ENCODE peak calls at places on chromosomes 13 and 19, in ten cellular contexts. A, C, F, B, U, P, L, K, Q and I are unnamed samples. For H3K9me3, the result is how much of the 10 kb centered on the place peaks cover.

GRCh38 chr13:28805193-28805819 is 14.8 kb upstream of the MTUS2 start:
- DNase-seq in A (peak), C (no peak), F (peak), B (no peak), U (no peak), P (no peak), L (no peak), K (no peak), Q (no peak), I (peak)

GRCh38 chr19:47111081-47111589 is 2.4 kb downstream of the ZC3H4 start:
- DNase-seq in A (peak), C (peak), F (peak), B (no peak), U (no peak), P (no peak), L (peak), K (peak), Q (no peak), I (no peak)

GRCh38 chr19:56105090-56105701 is 15.9 kb downstream of the ZNF787 start:
- DNase-seq in A (peak), C (peak), F (peak), B (no peak), U (peak), P (no peak), L (peak), K (peak), Q (peak), I (peak)

GRCh38 chr13:51785592-51786424 is 18.2 kb downstream of the DHRS12 start:
- DNase-seq in A (peak), C (peak), F (peak), B (no peak), U (no peak), P (no peak), L (no peak), K (peak), Q (peak), I (no peak)

GRCh38 chr19:54518844-54519243 is 16.2 kb downstream of the LAIR2 start:
- DNase-seq in A (no peak), C (no peak), F (no peak), B (peak), U (no peak), P (no peak), L (no peak), K (no peak), Q (no peak), I (no peak)

GRCh38 chr19:7778081-7778480 is 15.0 kb downstream of the CLEC4M start:
- DNase-seq in A (no peak), C (no peak), F (no peak), B (no peak), U (no peak), P (no peak), L (no peak), K (no peak), Q (no peak), I (no peak)

GRCh38 chr19:40219721-40220276 is 1.6 kb upstream of the TTC9B start:
- DNase-seq in A (no peak), C (no peak), F (peak), B (peak), U (no peak), P (no peak), L (no peak), K (no peak), Q (peak), I (no peak)

GRCh38 chr13:99269627-99270252 is 11.6 kb upstream of the GPR18 start:
- DNase-seq in A (peak), C (no peak), F (peak), B (peak), U (no peak), P (peak), L (no peak), K (no peak), Q (peak), I (no peak)

GRCh38 chr13:52405767-52406494 is at the start of gene THSD1:
- DNase-seq in A (peak), C (no peak), F (peak), B (no peak), U (peak), P (no peak), L (peak), K (peak), Q (peak), I (peak)

GRCh38 chr19:46288896-46289588 is 7.8 kb upstream of the HIF3A start:
- DNase-seq in A (no peak), C (no peak), F (peak), B (no peak), U (no peak), P (peak), L (no peak), K (no peak), Q (peak), I (no peak)

GRCh38 chr19:657611-658010 is 5.4 kb downstream of the RNF126 start:
- DNase-seq in A (no peak), C (no peak), F (no peak), B (no peak), U (no peak), P (no peak), L (peak), K (no peak), Q (no peak), I (no peak)

GRCh38 chr13:99360696-99361095 is 53.5 kb upstream of the GPR183 start:
- DNase-seq in A (no peak), C (no peak), F (no peak), B (no peak), U (no peak), P (no peak), L (no peak), K (no peak), Q (no peak), I (no peak)

GRCh38 chr13:28579334-28579733 is 79.6 kb upstream of the POMP start:
- DNase-seq in A (no peak), C (no peak), F (no peak), B (no peak), U (no peak), P (no peak), L (no peak), K (no peak), Q (no peak), I (no peak)

GRCh38 chr19:3835055-3835435 is 33.8 kb downstream of the ZFR2 start:
- DNase-seq in A (no peak), C (no peak), F (no peak), B (no peak), U (no peak), P (no peak), L (no peak), K (no peak), Q (no peak), I (no peak)

GRCh38 chr19:16896098-16896912 is 7.5 kb downstream of the F2RL3 start:
- DNase-seq in A (no peak), C (peak), F (no peak), B (no peak), U (peak), P (no peak), L (peak), K (no peak), Q (no peak), I (no peak)

GRCh38 chr13:112668924-112669323 is 20.9 kb upstream of the ATP11A start:
- DNase-seq in A (no peak), C (no peak), F (no peak), B (no peak), U (no peak), P (no peak), L (no peak), K (peak), Q (no peak), I (no peak)

GRCh38 chr19:6529937-6530384 is 865 bp upstream of the TNFSF9 start:
- DNase-seq in A (no peak), C (no peak), F (no peak), B (no peak), U (no peak), P (no peak), L (no peak), K (no peak), Q (no peak), I (no peak)

DNA sequence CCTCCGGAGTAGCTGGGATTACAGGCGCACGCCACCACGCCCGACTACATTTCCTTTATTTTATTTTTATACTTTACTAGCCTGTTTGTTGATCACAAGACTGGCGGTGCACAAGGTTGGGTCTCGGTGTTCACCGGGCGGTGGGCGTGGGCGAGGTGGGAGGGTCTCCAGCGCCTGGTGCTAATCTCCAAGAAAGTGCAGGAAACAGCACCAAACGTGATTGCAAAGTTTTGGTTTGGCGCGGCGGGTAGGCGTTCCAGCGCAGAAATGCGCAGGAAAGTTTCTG is 24.1 kb upstream of the ZNF850 start:
- DNase-seq in A (no peak), C (no peak), F (no peak), B (no peak), U (no peak), P (no peak), L (no peak), K (no peak), Q (no peak), I (no peak)
- H3K9me3 ChIP-seq in A (under half), C (under half), F (under half), B (under half), U (under half), P (half or more), L (half or more), K (under half), Q (under half), I (under half)

GRCh38 chr13:49253997-49254396 is 6.3 kb downstream of the CDADC1 start:
- DNase-seq in A (no peak), C (no peak), F (no peak), B (no peak), U (no peak), P (no peak), L (no peak), K (no peak), Q (no peak), I (no peak)
- H3K27ac ChIP-seq in A (no peak), C (no peak), F (no peak), B (no peak), U (no peak), P (no peak), L (no peak), K (no peak), Q (no peak), I (no peak)

GRCh38 chr19:20558571-20558970 is 7.0 kb downstream of the ZNF737 start:
- DNase-seq in A (no peak), C (no peak), F (no peak), B (no peak), U (no peak), P (no peak), L (no peak), K (no peak), Q (no peak), I (no peak)
- H3K9me3 ChIP-seq in A (under half), C (under half), F (under half), B (under half), U (half or more), P (half or more), L (half or more), K (under half), Q (under half), I (under half)

GRCh38 chr19:34269081-34269480 is 14.7 kb downstream of the GARRE1 start:
- DNase-seq in A (no peak), C (peak), F (no peak), B (no peak), U (no peak), P (no peak), L (no peak), K (no peak), Q (no peak), I (peak)
- H3K27ac ChIP-seq in A (no peak), C (peak), F (no peak), B (no peak), U (no peak), P (no peak), L (peak), K (peak), Q (no peak), I (peak)

GRCh38 chr13:32025730-32026129 is 5.8 kb upstream of the FRY start:
- DNase-seq in A (no peak), C (no peak), F (no peak), B (no peak), U (peak), P (no peak), L (no peak), K (no peak), Q (no peak), I (no peak)

GRCh38 chr13:32026619-32027018 is 5.0 kb upstream of the FRY start:
- DNase-seq in A (no peak), C (no peak), F (no peak), B (no peak), U (no peak), P (no peak), L (no peak), K (no peak), Q (no peak), I (no peak)

GRCh38 chr13:32023096-32023495 is 8.5 kb upstream of the FRY start:
- DNase-seq in A (no peak), C (no peak), F (no peak), B (no peak), U (no peak), P (no peak), L (no peak), K (no peak), Q (no peak), I (no peak)

GRCh38 chr13:32023698-32024097 is 7.9 kb upstream of the FRY start:
- DNase-seq in A (no peak), C (no peak), F (peak), B (no peak), U (no peak), P (no peak), L (no peak), K (no peak), Q (no peak), I (no peak)

GRCh38 chr13:32024750-32025149 is 6.8 kb upstream of the FRY start:
- DNase-seq in A (no peak), C (no peak), F (no peak), B (no peak), U (no peak), P (no peak), L (no peak), K (no peak), Q (no peak), I (no peak)
- H3K9me3 ChIP-seq in A (under half), C (under half), F (under half), B (under half), U (under half), P (under half), L (under half), K (under half), Q (under half), I (under half)